ENCODE peak calls at places on chromosomes 1 and 21, in seven cellular contexts. N is transverse colon, H is fibroblast of lung, E is A549, Y is astrocyte, C is left ventricle myocardium inferior, R is AG04450. Z is an unnamed sample.

GRCh38 chr1:229941160-229941559 is 125.9 kb upstream of the GALNT2 start:
- DNase-seq in N (no peak), H (no peak), E (no peak), Y (no peak), C (no peak), R (no peak), Z (peak; percentile 28)

GRCh38 chr21:41390043-41390639 is 28.3 kb downstream of the MX2 start:
- DNase-seq in N (no peak), H (no peak), E (no peak), Y (no peak), C (no peak), R (no peak), Z (no peak)

GRCh38 chr1:172638885-172639831 is 19.7 kb upstream of the FASLG start:
- DNase-seq in N (no peak), H (peak; percentile 100), E (peak; percentile 40), Y (peak; percentile 100), C (no peak), R (peak; percentile 80), Z (no peak)

GRCh38 chr1:102434421-102434820 is 437.7 kb upstream of the OLFM3 start:
- DNase-seq in N (no peak), H (no peak), E (peak; percentile 11), Y (no peak), C (no peak), R (no peak), Z (peak; percentile 36)

GRCh38 chr1:3518256-3518655 is 63.8 kb downstream of the ARHGEF16 start:
- DNase-seq in N (no peak), H (no peak), E (no peak), Y (no peak), C (no peak), R (no peak), Z (no peak)

GRCh38 chr1:101520302-101520701 is 283.5 kb downstream of the S1PR1 start:
- DNase-seq in N (peak; percentile 7), H (peak; percentile 18), E (peak; percentile 22), Y (peak; percentile 10), C (no peak), R (no peak), Z (peak; percentile 72)

GRCh38 chr1:167819849-167820683 is 93.9 kb downstream of the ADCY10 start:
- DNase-seq in N (peak; percentile 65), H (peak; percentile 96), E (peak; percentile 84), Y (peak; percentile 96), C (peak; percentile 76), R (peak; percentile 63), Z (peak; percentile 77)

GRCh38 chr1:5660141-5660935 is 331.9 kb downstream of the NPHP4 start:
- DNase-seq in N (no peak), H (no peak), E (no peak), Y (no peak), C (peak; percentile 19), R (no peak), Z (no peak)

GRCh38 chr1:223230161-223230881 is 87.3 kb upstream of the TLR5 start:
- DNase-seq in N (no peak), H (peak; percentile 98), E (no peak), Y (peak; percentile 97), C (no peak), R (peak; percentile 71), Z (no peak)

GRCh38 chr1:19209439-19209989 is 552 bp downstream of the UBR4 start:
- DNase-seq in N (peak; percentile 49), H (peak; percentile 49), E (peak; percentile 39), Y (peak; percentile 36), C (peak; percentile 19), R (no peak), Z (peak; percentile 60)

GRCh38 chr21:35226302-35226701 is 177.2 kb upstream of the RUNX1 start:
- DNase-seq in N (no peak), H (peak; percentile 52), E (no peak), Y (peak; percentile 43), C (no peak), R (no peak), Z (no peak)

GRCh38 chr21:37828515-37828914 is 87.7 kb downstream of the KCNJ6 start:
- DNase-seq in N (no peak), H (no peak), E (no peak), Y (no peak), C (no peak), R (no peak), Z (no peak)

GRCh38 chr1:116290085-116290670 is 82.9 kb upstream of the ATP1A1 start:
- DNase-seq in N (no peak), H (no peak), E (no peak), Y (no peak), C (no peak), R (no peak), Z (no peak)

GRCh38 chr21:46077674-46078101 is 20.2 kb upstream of the COL6A2 start:
- DNase-seq in N (peak; percentile 6), H (no peak), E (no peak), Y (no peak), C (no peak), R (no peak), Z (no peak)

GRCh38 chr1:119924948-119925898 is 28.9 kb upstream of the ADAM30 start:
- DNase-seq in N (no peak), H (no peak), E (no peak), Y (no peak), C (no peak), R (no peak), Z (no peak)

GRCh38 chr1:99662581-99663208 is 16.8 kb downstream of the PALMD start:
- DNase-seq in N (peak; percentile 25), H (no peak), E (peak; percentile 26), Y (no peak), C (peak; percentile 75), R (peak; percentile 42), Z (no peak)

GRCh38 chr1:80036690-80037432 is 1030.3 kb upstream of the ADGRL4 start:
- DNase-seq in N (no peak), H (no peak), E (no peak), Y (no peak), C (no peak), R (no peak), Z (no peak)

GRCh38 chr1:24893431-24893830 is 36.6 kb downstream of the RUNX3 start:
- DNase-seq in N (peak; percentile 78), H (no peak), E (no peak), Y (no peak), C (no peak), R (no peak), Z (peak; percentile 8)

GRCh38 chr1:196598902-196599301 is 9.3 kb downstream of the KCNT2 start:
- DNase-seq in N (no peak), H (no peak), E (no peak), Y (no peak), C (no peak), R (no peak), Z (no peak)

GRCh38 chr21:42148584-42148983 is 70.4 kb upstream of the ABCG1 start:
- DNase-seq in N (no peak), H (no peak), E (no peak), Y (no peak), C (no peak), R (no peak), Z (no peak)

GRCh38 chr1:18110968-18111367 is 3.4 kb downstream of the IGSF21 start:
- DNase-seq in N (peak; percentile 16), H (no peak), E (no peak), Y (no peak), C (peak; percentile 20), R (no peak), Z (no peak)

GRCh38 chr1:205929812-205930577 is 13.3 kb downstream of the SLC26A9 start:
- DNase-seq in N (no peak), H (no peak), E (no peak), Y (no peak), C (no peak), R (no peak), Z (no peak)
- H3K27ac ChIP-seq in N (no peak overlapping the region), H (no peak overlapping the region), E (peak overlapping the region; percentile 29), Y (no peak overlapping the region), C (no peak overlapping the region), R (no peak overlapping the region), Z (no peak overlapping the region)

GRCh38 chr1:183952101-183952500 is 85.4 kb downstream of the COLGALT2 start:
- DNase-seq in N (no peak), H (no peak), E (no peak), Y (no peak), C (no peak), R (no peak), Z (no peak)

GRCh38 chr1:183954496-183954895 is 83.0 kb downstream of the COLGALT2 start:
- DNase-seq in N (no peak), H (no peak), E (no peak), Y (no peak), C (no peak), R (no peak), Z (no peak)

GRCh38 chr1:183956559-183957188 is 80.9 kb downstream of the COLGALT2 start:
- DNase-seq in N (peak; percentile 30), H (peak; percentile 90), E (peak; percentile 29), Y (peak; percentile 85), C (no peak), R (peak; percentile 41), Z (no peak)

GRCh38 chr1:183957216-183957830 is 80.2 kb downstream of the COLGALT2 start:
- DNase-seq in N (no peak), H (no peak), E (no peak), Y (no peak), C (no peak), R (no peak), Z (no peak)

GRCh38 chr1:183953031-183953430 is 84.5 kb downstream of the COLGALT2 start:
- DNase-seq in N (no peak), H (no peak), E (no peak), Y (no peak), C (no peak), R (no peak), Z (peak; percentile 30)
- H3K27ac ChIP-seq in N (no peak overlapping the region), H (no peak overlapping the region), E (no peak overlapping the region), Y (no peak overlapping the region), C (peak overlapping the region; percentile 77), R (no peak overlapping the region), Z (peak overlapping the region; percentile 47)

GRCh38 chr1:115281143-115281542 is 56.9 kb downstream of the NGF start:
- DNase-seq in N (no peak), H (no peak), E (no peak), Y (no peak), C (no peak), R (no peak), Z (no peak)

GRCh38 chr1:115283249-115283648 is 54.8 kb downstream of the NGF start:
- DNase-seq in N (no peak), H (no peak), E (no peak), Y (no peak), C (peak; percentile 30), R (no peak), Z (no peak)

GRCh38 chr1:115283681-115284146 is 54.3 kb downstream of the NGF start:
- DNase-seq in N (no peak), H (no peak), E (no peak), Y (no peak), C (no peak), R (no peak), Z (no peak)

GRCh38 chr1:115284209-115284608 is 53.8 kb downstream of the NGF start:
- DNase-seq in N (no peak), H (no peak), E (no peak), Y (no peak), C (no peak), R (no peak), Z (no peak)

DNA sequence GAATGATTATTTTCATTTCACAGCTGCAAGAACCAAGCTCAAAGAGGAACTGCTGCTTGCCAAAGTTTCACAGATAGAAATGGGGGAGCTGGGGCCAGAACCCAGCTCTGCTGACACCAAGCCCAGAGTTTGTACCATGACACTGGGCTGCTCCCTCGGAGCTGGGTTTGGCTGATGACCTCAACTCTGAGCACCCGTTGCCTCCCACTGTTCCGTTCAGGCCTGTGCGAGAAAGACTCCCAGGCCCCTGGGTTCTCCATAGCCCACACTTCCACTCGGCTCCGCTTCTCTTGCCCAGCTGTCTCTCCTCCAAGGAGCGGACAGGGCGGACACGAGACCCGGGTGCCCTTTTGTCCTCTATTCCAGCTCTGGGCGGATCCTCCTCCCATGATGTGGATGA is 55.2 kb downstream of the NGF start:
- DNase-seq in N (peak; percentile 19), H (no peak), E (no peak), Y (no peak), C (peak; percentile 80), R (no peak), Z (no peak)
- H3K27ac ChIP-seq in N (peak overlapping the region; percentile 65), H (peak overlapping the region; percentile 40), E (no peak overlapping the region), Y (no peak overlapping the region), C (peak overlapping the region; percentile 91), R (no peak overlapping the region), Z (no peak overlapping the region)

GRCh38 chr1:30965914-30966313 is 57.4 kb upstream of the SDC3 start:
- DNase-seq in N (no peak), H (no peak), E (no peak), Y (no peak), C (no peak), R (no peak), Z (no peak)
- H3K27ac ChIP-seq in N (no peak overlapping the region), H (peak overlapping the region; percentile 20), E (no peak overlapping the region), Y (peak overlapping the region; percentile 26), C (peak overlapping the region; percentile 86), R (no peak overlapping the region), Z (peak overlapping the region; percentile 7)

Z was measured in hepatocyte.